ENCODE peak calls at places on chromosomes 3 and 15, in five cellular contexts. A is IMR-90, N is neuronal stem cell, D is H9, E is mesendoderm. Z is an unnamed sample.

GRCh38 chr15:98077186-98077585 is 116.7 kb downstream of the ARRDC4 start:
- DNase-seq in D (no peak), A (no peak), E (no peak), N (no peak), Z (no peak)

GRCh38 chr3:55497250-55497649 is 10.1 kb upstream of the WNT5A start:
- DNase-seq in A (no peak), E (no peak), D (no peak), N (no peak), Z (no peak)

GRCh38 chr3:157572559-157573270 is 69.5 kb upstream of the VEPH1 start:
- DNase-seq in N (peak), D (no peak), E (peak), A (peak), Z (peak)

GRCh38 chr3:33884204-33884561 is 85.8 kb downstream of the PDCD6IP start:
- DNase-seq in N (no peak), D (peak), A (no peak), E (peak), Z (no peak)

GRCh38 chr15:57559875-57560274 is 31.8 kb upstream of the MYZAP start:
- DNase-seq in A (no peak), E (peak), D (peak), N (peak), Z (peak)

GRCh38 chr15:49718234-49718633 is 97.4 kb downstream of the DTWD1 start:
- DNase-seq in D (no peak), A (peak), E (no peak), N (no peak), Z (peak)

GRCh38 chr15:63189955-63190691 is 717 bp downstream of the RAB8B start:
- DNase-seq in A (no peak), N (no peak), D (no peak), E (peak), Z (no peak)

GRCh38 chr3:188123170-188123920 is 30.6 kb upstream of the LPP start:
- DNase-seq in E (no peak), N (no peak), D (no peak), A (peak), Z (peak)

GRCh38 chr3:149180057-149180573 is 41.5 kb downstream of the CP start:
- DNase-seq in D (no peak), N (no peak), E (no peak), A (peak), Z (peak)

GRCh38 chr3:5002174-5002870 is 23.1 kb downstream of the BHLHE40 start:
- DNase-seq in N (no peak), A (no peak), D (no peak), E (peak), Z (peak)

GRCh38 chr3:154970796-154971195 is 109.3 kb upstream of the MME start:
- DNase-seq in A (peak), D (no peak), E (no peak), N (no peak), Z (peak)

GRCh38 chr3:78906245-78906644 is 861.6 kb downstream of the ROBO1 start:
- DNase-seq in D (no peak), E (no peak), N (no peak), A (no peak), Z (no peak)

GRCh38 chr3:59310736-59311135 is 260.9 kb upstream of the CFAP20DC start:
- DNase-seq in A (no peak), D (no peak), E (no peak), N (no peak), Z (no peak)

GRCh38 chr3:37179144-37179967 is 5.0 kb upstream of the LRRFIP2 start:
- DNase-seq in E (no peak), A (no peak), N (no peak), D (no peak), Z (no peak)

GRCh38 chr3:13818919-13819318 is 61.0 kb downstream of the WNT7A start:
- DNase-seq in N (no peak), A (no peak), D (no peak), E (no peak), Z (no peak)

GRCh38 chr3:11578169-11578568 is 65.5 kb downstream of the VGLL4 start:
- DNase-seq in D (no peak), E (no peak), N (no peak), A (no peak), Z (no peak)

GRCh38 chr3:110881069-110881468 is 190.5 kb upstream of the NECTIN3 start:
- DNase-seq in A (peak), D (peak), E (peak), N (no peak), Z (no peak)

GRCh38 chr15:44265757-44266156 is 22.8 kb upstream of the GOLM2 start:
- DNase-seq in E (no peak), N (no peak), D (no peak), A (no peak), Z (no peak)

GRCh38 chr15:29268706-29269484 is 727 bp downstream of the NSMCE3 start:
- DNase-seq in D (peak), N (peak), E (peak), A (peak), Z (peak)

GRCh38 chr15:64742385-64742784 is 33.0 kb downstream of the RBPMS2 start:
- DNase-seq in A (no peak), E (no peak), N (no peak), D (no peak), Z (no peak)

GRCh38 chr3:18556503-18556902 is 131.4 kb upstream of the SATB1 start:
- DNase-seq in D (no peak), N (no peak), A (no peak), E (no peak), Z (no peak)

GRCh38 chr3:24650839-24651238 is 156.2 kb upstream of the THRB start:
- DNase-seq in A (no peak), D (no peak), N (no peak), E (no peak), Z (no peak)

GRCh38 chr3:110738531-110738930 is 333.1 kb upstream of the NECTIN3 start:
- DNase-seq in N (no peak), D (no peak), A (peak), E (no peak), Z (peak)

DNA sequence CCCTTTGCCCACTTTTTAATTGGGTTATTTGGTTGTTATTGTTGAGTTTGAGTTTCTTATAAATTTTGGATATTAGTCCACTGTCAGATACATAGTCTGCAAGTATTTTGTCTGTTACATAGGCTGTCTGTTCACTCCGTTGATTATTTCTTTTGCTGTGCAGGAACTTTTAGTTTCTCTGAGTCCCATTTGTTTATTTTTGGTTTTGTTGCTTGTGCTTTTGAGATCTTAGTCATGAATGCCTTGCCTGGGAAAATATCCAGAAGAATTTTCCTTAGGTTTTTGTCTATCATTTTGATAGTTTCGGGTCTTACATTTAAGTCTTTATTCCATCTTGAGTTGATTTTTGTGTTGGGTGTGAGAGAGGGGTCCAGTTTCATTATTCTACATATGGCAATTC is 254.5 kb downstream of the NLGN1 start:
- DNase-seq in N (no peak), D (no peak), E (no peak), A (peak), Z (peak)
- H2BK15ac ChIP-seq in N (no peak), D (no peak), E (no peak), A (no peak), Z (no peak)

DNA sequence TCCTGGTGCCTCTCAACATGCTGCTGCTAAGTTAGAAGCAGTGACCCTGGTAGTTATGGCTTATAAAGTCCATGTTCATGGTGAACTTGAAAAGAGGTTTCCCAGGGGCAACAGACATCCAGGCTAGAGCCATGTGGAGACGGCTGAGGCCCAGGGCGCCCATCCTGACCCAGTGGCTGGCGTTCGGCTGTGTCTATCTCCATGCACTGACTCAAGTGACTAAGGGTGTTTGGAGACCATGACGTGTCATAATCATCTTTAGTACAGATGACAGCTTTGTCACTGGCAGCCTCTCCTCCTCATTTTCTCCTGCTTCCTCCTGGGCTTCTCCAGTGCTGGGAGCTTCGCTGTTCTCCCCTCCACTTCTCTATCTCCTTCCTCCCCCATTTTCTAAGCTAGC is 287.4 kb upstream of the LYSMD4 start:
- DNase-seq in A (no peak), E (no peak), N (no peak), D (no peak), Z (no peak)
- H2BK15ac ChIP-seq in A (no peak), E (no peak), N (no peak), D (no peak), Z (no peak)

GRCh38 chr15:40567111-40567510 is 2.0 kb upstream of the RPUSD2 start:
- DNase-seq in E (peak), A (no peak), D (peak), N (no peak), Z (peak)
- H2BK15ac ChIP-seq in E (no peak), A (no peak), D (no peak), N (no peak), Z (no peak)

GRCh38 chr15:31384568-31384967 is 57.9 kb downstream of the KLF13 start:
- DNase-seq in N (no peak), D (no peak), E (no peak), A (no peak), Z (no peak)

GRCh38 chr15:31382693-31383005 is 56.0 kb downstream of the KLF13 start:
- DNase-seq in A (no peak), D (no peak), N (no peak), E (no peak), Z (no peak)

GRCh38 chr15:31383150-31383549 is 56.5 kb downstream of the KLF13 start:
- DNase-seq in A (no peak), N (no peak), D (no peak), E (no peak), Z (no peak)

GRCh38 chr15:31379577-31379976 is 52.9 kb downstream of the KLF13 start:
- DNase-seq in E (no peak), N (no peak), A (no peak), D (no peak), Z (no peak)

DNA sequence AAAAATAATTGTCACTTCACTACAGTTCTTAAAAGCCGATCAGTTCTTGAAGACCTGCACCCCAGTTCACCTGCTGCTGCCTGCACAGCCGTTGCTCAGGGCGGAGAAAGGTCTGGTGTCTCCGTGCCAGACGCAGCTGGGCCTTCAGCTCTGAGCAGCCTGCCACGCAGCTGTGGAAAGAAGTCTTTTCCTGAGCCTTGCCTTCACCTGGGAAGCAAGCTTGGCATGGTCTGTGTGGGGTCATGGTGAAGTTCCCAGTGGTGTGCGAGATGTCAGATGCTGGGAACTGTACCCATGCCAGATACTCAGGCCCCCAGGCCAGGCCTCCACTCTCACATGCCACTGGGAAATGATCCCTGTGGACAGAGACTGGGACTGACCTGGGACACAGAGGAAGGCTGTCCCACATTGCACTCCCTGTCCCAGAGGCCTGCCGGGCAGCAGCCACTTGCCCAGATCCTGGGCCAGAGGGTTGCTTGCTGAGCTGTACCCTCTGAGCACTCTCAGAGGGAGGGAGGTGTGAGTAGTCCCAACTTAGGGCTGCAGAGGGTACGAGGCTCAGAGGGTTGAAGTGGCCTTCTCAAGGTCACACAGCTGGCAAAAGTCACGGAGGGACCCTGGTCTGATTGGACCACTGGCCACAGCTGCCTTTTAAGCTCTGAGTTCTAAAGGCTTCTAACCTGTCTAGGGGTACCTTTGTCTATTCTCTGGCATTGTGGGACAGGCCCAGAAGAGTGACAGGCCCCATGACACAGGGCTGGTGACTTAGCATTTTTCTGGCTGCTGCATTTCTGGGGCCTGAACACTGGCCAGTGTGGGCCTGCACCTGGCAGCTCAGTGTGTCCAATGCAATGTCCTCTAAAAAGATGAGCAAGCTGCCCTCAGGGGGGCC is 55.4 kb downstream of the KLF13 start:
- DNase-seq in N (no peak), D (no peak), A (no peak), E (no peak), Z (no peak)
- H2BK15ac ChIP-seq in N (no peak), D (no peak), A (no peak), E (no peak), Z (no peak)

GRCh38 chr3:50660386-50660785 is 14.3 kb upstream of the DOCK3 start:
- DNase-seq in N (no peak), E (no peak), A (no peak), D (peak), Z (no peak)
- H2BK15ac ChIP-seq in N (peak), E (no peak), A (no peak), D (no peak), Z (no peak)

DNA sequence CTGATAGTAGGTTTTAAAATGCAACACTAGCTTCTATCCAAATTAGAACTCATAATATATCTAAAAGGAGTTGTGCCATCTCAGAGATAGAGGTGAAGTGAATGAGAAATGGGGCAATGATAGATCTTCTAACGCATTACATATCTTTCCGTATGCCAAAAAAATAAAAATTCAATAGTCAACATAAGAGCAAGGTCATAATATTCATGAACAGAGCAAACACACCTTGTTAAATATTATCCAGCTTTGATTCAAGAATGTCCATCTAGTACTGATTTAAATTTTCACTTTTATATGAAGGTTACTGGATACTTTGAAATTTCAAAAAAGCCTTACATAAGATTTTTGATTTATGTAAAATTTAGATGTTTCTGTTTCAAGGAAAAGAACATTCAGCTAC is 554.5 kb downstream of the NSUN3 start:
- DNase-seq in A (no peak), D (no peak), E (no peak), N (no peak), Z (no peak)
- H2BK15ac ChIP-seq in A (no peak), D (no peak), E (no peak), N (no peak), Z (no peak)

DNA sequence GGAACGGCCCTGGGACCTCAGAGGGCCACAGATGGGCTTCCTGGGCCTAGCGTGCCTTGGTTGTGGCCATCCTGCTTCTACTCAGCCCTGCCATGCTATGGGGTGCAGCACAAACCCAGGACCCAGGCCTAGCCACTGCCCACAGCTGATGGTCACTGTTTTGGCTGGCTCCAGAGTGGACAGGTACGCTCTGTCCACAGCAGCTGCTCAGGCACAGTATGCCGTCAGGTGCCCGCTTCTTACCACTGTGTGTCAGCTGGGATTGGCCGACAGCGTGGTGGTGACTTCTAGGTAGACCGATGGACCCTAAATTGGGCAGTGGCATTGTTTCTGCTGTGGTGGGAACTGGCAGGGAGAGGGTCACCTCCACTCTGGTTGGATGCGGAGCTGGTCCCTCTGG is 47.3 kb downstream of the KLF13 start:
- DNase-seq in D (no peak), E (no peak), N (no peak), A (no peak), Z (no peak)
- H2BK15ac ChIP-seq in D (no peak), E (no peak), N (no peak), A (no peak), Z (no peak)

Z was measured in mesenchymal stem cell.